ENCODE peak calls at places on chromosome 1, in four cellular contexts. M is neuronal stem cell, O is suprapubic skin, R is neural progenitor cell. P is an unnamed sample. For H3K4me1, the result is how much of the 10 kb centered on the place peaks cover.

GRCh38 chr1:234774971-234775370 is 165.0 kb upstream of the IRF2BP2 start:
- DNase-seq in M (no peak), O (no peak), R (no peak), P (no peak)

GRCh38 chr1:247375747-247376146 is 40.2 kb upstream of the NLRP3 start:
- DNase-seq in O (no peak), M (no peak), R (peak), P (no peak)

GRCh38 chr1:182237329-182237728 is 154.3 kb downstream of the GLUL start:
- DNase-seq in M (no peak), O (no peak), R (no peak), P (no peak)

GRCh38 chr1:234602334-234603220 is 7.4 kb downstream of the IRF2BP2 start:
- DNase-seq in M (no peak), O (no peak), R (no peak), P (peak)

GRCh38 chr1:152442765-152443164 is 28.7 kb upstream of the CRNN start:
- DNase-seq in O (peak), M (no peak), R (no peak), P (no peak)

GRCh38 chr1:111402083-111402482 is 25.5 kb downstream of the OVGP1 start:
- DNase-seq in M (no peak), O (no peak), R (no peak), P (no peak)

GRCh38 chr1:206705187-206705586 is 20.5 kb downstream of the MAPKAPK2 start:
- DNase-seq in R (peak), M (peak), O (peak), P (no peak)

GRCh38 chr1:12661606-12662219 is 17.8 kb downstream of the AADACL4 start:
- DNase-seq in R (no peak), O (no peak), M (no peak), P (no peak)

GRCh38 chr1:156797212-156797871 is 19.3 kb downstream of the SH2D2A start:
- DNase-seq in R (peak), M (peak), O (peak), P (no peak)

GRCh38 chr1:218809625-218810024 is 364.1 kb upstream of the LYPLAL1 start:
- DNase-seq in O (no peak), R (no peak), M (no peak), P (no peak)

GRCh38 chr1:216822480-216822879 is 99.3 kb upstream of the ESRRG start:
- DNase-seq in M (no peak), R (no peak), O (no peak), P (no peak)

GRCh38 chr1:161117681-161118581 is at the start of the genes NIT1 and PFDN2:
- DNase-seq in O (peak), R (peak), M (peak), P (peak)

GRCh38 chr1:161119017-161119378 is 1.1 kb downstream of the NIT1 start:
- DNase-seq in R (peak), M (no peak), O (no peak), P (no peak)

GRCh38 chr1:161121838-161122237 is 3.9 kb downstream of the NIT1 start:
- DNase-seq in M (no peak), R (no peak), O (no peak), P (no peak)

GRCh38 chr1:161121042-161121441 is 3.1 kb downstream of the NIT1 start:
- DNase-seq in M (no peak), R (no peak), O (no peak), P (no peak)

GRCh38 chr1:161119379-161120061 is 1.6 kb downstream of the NIT1 start:
- DNase-seq in M (no peak), O (no peak), R (peak), P (no peak)
- H3K4me3 ChIP-seq in M (no peak), O (peak), R (peak), P (no peak)

GRCh38 chr1:167229719-167230385 is 9.2 kb downstream of the POU2F1 start:
- DNase-seq in M (no peak), R (no peak), O (no peak), P (no peak)
- H3K4me1 ChIP-seq in M (under half), R (half or more), O (under half), P (under half)

DNA sequence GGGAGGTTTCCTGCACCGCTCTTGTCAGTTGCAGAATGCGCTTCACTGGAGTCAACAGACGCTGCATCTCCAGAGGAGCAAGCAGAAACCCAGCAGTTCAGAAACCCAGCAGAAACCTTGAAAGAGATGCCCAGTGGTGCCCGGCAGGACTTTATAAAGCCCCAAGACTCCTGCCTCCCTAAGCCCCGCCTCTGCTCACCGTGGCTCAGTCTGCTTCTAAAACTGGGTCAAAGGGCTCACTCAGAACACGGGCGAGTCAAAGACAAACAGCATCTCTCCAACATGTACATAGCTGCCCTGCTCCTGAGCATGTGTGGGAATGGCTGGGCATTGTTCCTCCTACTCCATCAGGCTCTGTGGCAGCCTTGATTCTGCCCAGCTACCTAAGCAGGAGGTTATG is at the start of gene HMGCS2:
- DNase-seq in O (no peak), M (no peak), R (no peak), P (no peak)
- H3K27ac ChIP-seq in O (no peak), M (no peak), R (no peak), P (no peak)

DNA sequence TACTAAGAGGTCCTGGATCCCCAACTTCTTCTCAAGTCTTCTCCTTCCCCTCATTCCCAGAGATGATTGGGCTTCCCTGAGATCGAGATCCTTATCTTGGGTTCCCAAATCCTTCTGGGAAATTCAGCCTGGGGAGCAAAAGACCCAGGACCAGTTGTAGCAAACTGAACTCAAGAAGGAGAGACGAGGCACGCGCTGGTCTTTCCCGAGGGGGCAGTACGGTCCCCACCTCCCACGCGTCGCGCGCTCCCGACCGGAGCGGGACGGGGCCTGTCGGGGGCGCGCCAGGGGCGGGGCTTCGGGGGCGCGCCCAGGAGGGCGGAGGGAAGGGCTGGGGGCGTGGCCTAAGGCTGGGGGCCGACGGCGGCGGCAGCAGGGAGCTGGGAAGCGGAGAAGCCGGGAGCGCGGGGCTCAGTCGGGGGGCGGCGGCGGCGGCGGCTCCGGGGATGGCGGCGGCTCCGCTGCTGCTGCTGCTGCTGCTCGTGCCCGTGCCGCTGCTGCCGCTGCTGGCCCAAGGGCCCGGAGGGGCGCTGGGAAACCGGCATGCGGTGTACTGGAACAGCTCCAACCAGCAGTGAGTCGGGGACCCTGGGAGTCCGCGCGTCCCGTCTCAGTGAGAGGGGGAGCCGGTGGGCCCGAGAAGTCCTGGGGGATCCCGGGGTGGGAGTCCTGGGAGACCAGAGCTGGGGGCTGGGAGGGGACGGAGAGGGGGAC is at the start of gene EFNA3:
- DNase-seq in R (peak), M (peak), O (peak), P (peak)
- H3K4me3 ChIP-seq in R (peak), M (peak), O (peak), P (peak)

DNA sequence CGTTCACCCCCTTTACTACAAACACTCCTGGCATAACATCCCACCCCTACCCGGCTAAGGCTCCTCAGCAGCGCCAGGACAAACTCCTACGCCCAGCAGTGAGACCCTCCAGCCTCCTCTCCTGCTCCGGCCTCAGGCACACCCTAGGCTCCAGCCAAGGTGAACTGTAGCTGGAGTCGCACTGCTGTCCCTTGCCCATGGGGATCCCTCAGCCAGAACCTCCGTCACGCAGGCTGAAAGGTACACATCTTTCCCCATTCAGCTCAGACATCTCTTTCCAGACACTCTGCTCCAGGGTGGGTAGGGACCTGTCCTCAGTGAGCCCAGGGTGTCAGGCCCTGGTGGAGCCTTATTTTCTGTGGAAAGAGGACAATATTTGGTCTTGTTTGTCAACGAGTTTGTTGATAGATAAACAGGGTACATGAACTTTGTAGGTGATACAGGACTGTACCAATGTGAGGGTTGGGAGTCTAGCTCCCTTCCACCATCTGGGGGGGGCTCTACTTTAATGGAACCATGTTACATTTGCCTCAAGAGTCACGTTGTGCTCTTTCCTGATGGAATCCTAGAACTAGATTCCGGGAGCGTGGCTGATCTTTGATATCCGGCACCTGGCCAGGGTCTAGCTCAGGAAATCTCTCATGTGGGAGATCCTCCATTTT is 56.5 kb upstream of the SSBP3 start:
- DNase-seq in R (no peak), O (no peak), M (no peak), P (no peak)
- H3K4me1 ChIP-seq in R (under half), O (under half), M (under half), P (under half)

GRCh38 chr1:54854376-54855020 is 32.5 kb downstream of the DHCR24 start:
- DNase-seq in O (peak), M (no peak), R (no peak), P (no peak)

GRCh38 chr1:54853793-54854370 is 33.1 kb downstream of the DHCR24 start:
- DNase-seq in R (no peak), M (no peak), O (peak), P (no peak)

GRCh38 chr1:54857741-54858665 is 29.0 kb downstream of the DHCR24 start:
- DNase-seq in M (no peak), R (no peak), O (peak), P (no peak)

GRCh38 chr1:54859687-54860391 is 27.2 kb downstream of the DHCR24 start:
- DNase-seq in M (no peak), R (no peak), O (peak), P (no peak)

GRCh38 chr1:54857066-54857660 is 29.8 kb downstream of the DHCR24 start:
- DNase-seq in O (peak), M (no peak), R (no peak), P (no peak)
- H3K27ac ChIP-seq in O (peak), M (no peak), R (no peak), P (no peak)

GRCh38 chr1:241551759-241552638 is 19.8 kb downstream of the KMO start:
- DNase-seq in O (no peak), R (no peak), M (no peak), P (no peak)
- H3K4me3 ChIP-seq in O (no peak), R (no peak), M (no peak), P (no peak)

P was measured in uterus.